ENCODE peak calls at places on chromosomes 3 and 15, in six cellular contexts. One of them, this sample, is unnamed.
A peak's percentile ranks its signal among the peaks of the same experiment; 100 is the strongest.

GRCh38 chr15:77497942-77498361 is 77.3 kb downstream of the HMG20A start:
- DNase-seq in K562: no peak
- DNase-seq in WTC11: no peak
- DNase-seq in HepG2: no peak
- DNase-seq in HCT116: no peak
- DNase-seq in GM12878: no peak
- DNase-seq in this sample: no peak

GRCh38 chr3:52345521-52346110 is 29.5 kb downstream of the DNAH1 start:
- DNase-seq in K562: no peak
- DNase-seq in WTC11: no peak
- DNase-seq in HepG2: no peak
- DNase-seq in HCT116: no peak
- DNase-seq in GM12878: no peak
- DNase-seq in this sample: no peak

GRCh38 chr15:55742498-55742926 is 440 bp downstream of the PRTG start:
- DNase-seq in K562: no peak
- DNase-seq in WTC11: no peak
- DNase-seq in HepG2: no peak
- DNase-seq in HCT116: no peak
- DNase-seq in GM12878: no peak
- DNase-seq in this sample: no peak

GRCh38 chr3:117719316-117719926 is 1009.8 kb downstream of the TUSC7 start:
- DNase-seq in K562: peak; percentile 3
- DNase-seq in WTC11: no peak
- DNase-seq in HepG2: peak; percentile 8
- DNase-seq in HCT116: peak; percentile 0
- DNase-seq in GM12878: no peak
- DNase-seq in this sample: no peak

GRCh38 chr3:194250104-194251002 is 100.8 kb downstream of the CPN2 start:
- DNase-seq in K562: no peak
- DNase-seq in WTC11: no peak
- DNase-seq in HepG2: no peak
- DNase-seq in HCT116: no peak
- DNase-seq in GM12878: no peak
- DNase-seq in this sample: peak; percentile 33

GRCh38 chr3:120741837-120742197 is 499 bp downstream of the RABL3 start:
- DNase-seq in K562: no peak
- DNase-seq in WTC11: no peak
- DNase-seq in HepG2: peak; percentile 9
- DNase-seq in HCT116: peak; percentile 18
- DNase-seq in GM12878: peak; percentile 26
- DNase-seq in this sample: no peak

GRCh38 chr15:38991126-38991525 is 426.5 kb upstream of the RASGRP1 start:
- DNase-seq in K562: peak; percentile 9
- DNase-seq in WTC11: no peak
- DNase-seq in HepG2: peak; percentile 13
- DNase-seq in HCT116: peak; percentile 8
- DNase-seq in GM12878: no peak
- DNase-seq in this sample: no peak

GRCh38 chr3:138232705-138233364 is 45.7 kb downstream of the ARMC8 start:
- DNase-seq in K562: no peak
- DNase-seq in WTC11: no peak
- DNase-seq in HepG2: no peak
- DNase-seq in HCT116: no peak
- DNase-seq in GM12878: no peak
- DNase-seq in this sample: no peak

GRCh38 chr3:64919934-64920333 is 232.1 kb upstream of the ADAMTS9 start:
- DNase-seq in K562: no peak
- DNase-seq in WTC11: no peak
- DNase-seq in HepG2: no peak
- DNase-seq in HCT116: no peak
- DNase-seq in GM12878: no peak
- DNase-seq in this sample: no peak

GRCh38 chr3:8445861-8446260 is 55.8 kb upstream of the LMCD1 start:
- DNase-seq in K562: no peak
- DNase-seq in WTC11: no peak
- DNase-seq in HepG2: no peak
- DNase-seq in HCT116: no peak
- DNase-seq in GM12878: no peak
- DNase-seq in this sample: no peak

GRCh38 chr3:20682573-20682972 is 496.6 kb upstream of the SGO1 start:
- DNase-seq in K562: no peak
- DNase-seq in WTC11: no peak
- DNase-seq in HepG2: no peak
- DNase-seq in HCT116: no peak
- DNase-seq in GM12878: no peak
- DNase-seq in this sample: no peak

GRCh38 chr3:102714567-102714966 is 279.8 kb downstream of the ZPLD1 start:
- DNase-seq in K562: no peak
- DNase-seq in WTC11: no peak
- DNase-seq in HepG2: no peak
- DNase-seq in HCT116: no peak
- DNase-seq in GM12878: no peak
- DNase-seq in this sample: no peak

GRCh38 chr3:146256851-146257486 is 6.1 kb upstream of the PLSCR4 start:
- DNase-seq in K562: no peak
- DNase-seq in WTC11: no peak
- DNase-seq in HepG2: no peak
- DNase-seq in HCT116: no peak
- DNase-seq in GM12878: no peak
- DNase-seq in this sample: no peak

GRCh38 chr3:64818196-64818595 is 130.4 kb upstream of the ADAMTS9 start:
- DNase-seq in K562: no peak
- DNase-seq in WTC11: no peak
- DNase-seq in HepG2: no peak
- DNase-seq in HCT116: no peak
- DNase-seq in GM12878: no peak
- DNase-seq in this sample: no peak

GRCh38 chr3:14123308-14124222 is 1.1 kb downstream of the CHCHD4 start:
- DNase-seq in K562: no peak
- DNase-seq in WTC11: no peak
- DNase-seq in HepG2: no peak
- DNase-seq in HCT116: no peak
- DNase-seq in GM12878: no peak
- DNase-seq in this sample: no peak
- TF ChIP-seq ATF3 in K562: no peak
- TF ChIP-seq ATF3 in WTC11: no peak
- TF ChIP-seq ATF3 in HepG2: no peak
- TF ChIP-seq ATF3 in HCT116: no peak
- TF ChIP-seq ATF3 in GM12878: no peak
- TF ChIP-seq ATF3 in this sample: no peak

DNA sequence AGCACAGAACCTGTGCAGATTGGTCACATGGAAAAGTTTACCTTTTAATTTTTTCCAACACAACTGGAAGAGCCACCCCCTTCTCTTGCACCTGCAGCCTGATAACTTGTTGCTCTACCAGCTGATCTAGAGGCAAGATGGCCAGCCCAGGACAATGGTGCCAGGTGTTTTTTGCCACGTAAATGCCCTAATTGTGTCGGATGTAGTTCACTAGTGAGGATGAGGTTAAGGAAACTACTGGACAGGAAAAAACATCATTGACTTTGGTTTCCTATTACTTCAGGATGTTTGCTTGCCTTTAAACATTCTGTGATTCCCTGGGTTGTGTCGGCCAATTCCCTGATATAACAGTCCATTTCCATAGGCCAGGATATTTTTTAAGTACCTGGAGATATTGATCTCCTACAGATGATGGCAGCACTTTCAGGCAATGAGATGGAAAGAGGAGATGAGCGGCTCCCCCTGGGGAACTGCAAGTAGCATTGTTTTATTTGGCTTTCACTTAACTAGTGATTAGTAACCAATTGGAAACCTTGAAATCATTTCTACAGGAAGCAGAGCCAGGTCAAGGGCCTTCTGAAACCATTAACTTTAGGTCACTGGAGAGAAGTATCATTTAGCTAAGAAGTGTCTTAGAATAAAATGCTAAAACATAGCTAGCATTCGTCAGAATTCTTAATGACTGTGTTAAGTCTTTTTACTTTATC is 72.5 kb downstream of the OSBPL10 start:
- DNase-seq in K562: no peak
- DNase-seq in WTC11: no peak
- DNase-seq in HepG2: peak; percentile 9
- DNase-seq in HCT116: peak; percentile 7
- DNase-seq in GM12878: no peak
- DNase-seq in this sample: no peak
- TF ChIP-seq ATF3 in K562: no peak
- TF ChIP-seq ATF3 in WTC11: no peak
- TF ChIP-seq ATF3 in HepG2: no peak
- TF ChIP-seq ATF3 in HCT116: no peak
- TF ChIP-seq ATF3 in GM12878: no peak
- TF ChIP-seq ATF3 in this sample: no peak

GRCh38 chr3:197125601-197126000 is 96.0 kb upstream of the MELTF start:
- DNase-seq in K562: no peak
- DNase-seq in WTC11: no peak
- DNase-seq in HepG2: no peak
- DNase-seq in HCT116: no peak
- DNase-seq in GM12878: no peak
- DNase-seq in this sample: no peak
- TF ChIP-seq ATF3 in K562: no peak
- TF ChIP-seq ATF3 in WTC11: no peak
- TF ChIP-seq ATF3 in HepG2: no peak
- TF ChIP-seq ATF3 in HCT116: no peak
- TF ChIP-seq ATF3 in GM12878: no peak
- TF ChIP-seq ATF3 in this sample: no peak

GRCh38 chr3:71681224-71681668 is 44.0 kb downstream of the EIF4E3 start:
- DNase-seq in K562: peak; percentile 32
- DNase-seq in WTC11: peak; percentile 66
- DNase-seq in HepG2: peak; percentile 39
- DNase-seq in HCT116: peak; percentile 8
- DNase-seq in GM12878: no peak
- DNase-seq in this sample: peak; percentile 72

GRCh38 chr3:71684752-71685151 is 40.5 kb downstream of the EIF4E3 start:
- DNase-seq in K562: no peak
- DNase-seq in WTC11: no peak
- DNase-seq in HepG2: no peak
- DNase-seq in HCT116: no peak
- DNase-seq in GM12878: no peak
- DNase-seq in this sample: no peak

GRCh38 chr3:71685686-71686085 is 39.5 kb downstream of the EIF4E3 start:
- DNase-seq in K562: no peak
- DNase-seq in WTC11: no peak
- DNase-seq in HepG2: no peak
- DNase-seq in HCT116: no peak
- DNase-seq in GM12878: no peak
- DNase-seq in this sample: no peak

GRCh38 chr3:71684046-71684730 is 41.0 kb downstream of the EIF4E3 start:
- DNase-seq in K562: no peak
- DNase-seq in WTC11: no peak
- DNase-seq in HepG2: no peak
- DNase-seq in HCT116: no peak
- DNase-seq in GM12878: no peak
- DNase-seq in this sample: no peak

DNA sequence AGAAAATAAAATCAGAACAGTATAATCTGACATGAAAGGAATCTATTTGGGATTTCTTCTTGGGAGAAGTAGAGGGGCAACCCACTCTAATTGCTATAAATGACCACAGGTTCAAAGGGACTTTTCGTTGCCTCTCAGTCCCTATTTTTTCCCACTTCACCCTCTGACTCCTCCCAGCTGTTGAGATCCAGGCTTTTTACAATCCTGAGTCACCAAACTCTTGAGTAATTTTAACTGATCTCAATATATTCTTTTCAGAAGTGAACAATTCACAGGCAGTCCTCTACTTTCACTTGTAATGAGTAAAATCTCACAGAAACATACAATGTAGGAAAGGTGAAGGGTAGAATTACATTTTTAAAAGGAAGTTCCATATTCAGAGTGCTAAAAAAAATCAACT is 44.6 kb downstream of the EIF4E3 start:
- DNase-seq in K562: no peak
- DNase-seq in WTC11: no peak
- DNase-seq in HepG2: no peak
- DNase-seq in HCT116: no peak
- DNase-seq in GM12878: no peak
- DNase-seq in this sample: no peak
- TF ChIP-seq ATF3 in K562: no peak
- TF ChIP-seq ATF3 in WTC11: no peak
- TF ChIP-seq ATF3 in HepG2: no peak
- TF ChIP-seq ATF3 in HCT116: no peak
- TF ChIP-seq ATF3 in GM12878: no peak
- TF ChIP-seq ATF3 in this sample: no peak

GRCh38 chr3:78737988-78738387 is 1029.8 kb downstream of the ROBO1 start:
- DNase-seq in K562: no peak
- DNase-seq in WTC11: no peak
- DNase-seq in HepG2: no peak
- DNase-seq in HCT116: no peak
- DNase-seq in GM12878: no peak
- DNase-seq in this sample: no peak
- TF ChIP-seq ATF3 in K562: no peak
- TF ChIP-seq ATF3 in WTC11: no peak
- TF ChIP-seq ATF3 in HepG2: no peak
- TF ChIP-seq ATF3 in HCT116: no peak
- TF ChIP-seq ATF3 in GM12878: no peak
- TF ChIP-seq ATF3 in this sample: no peak

GRCh38 chr3:49009391-49009790 is 2.2 kb downstream of the WDR6 start:
- DNase-seq in K562: no peak
- DNase-seq in WTC11: no peak
- DNase-seq in HepG2: no peak
- DNase-seq in HCT116: no peak
- DNase-seq in GM12878: no peak
- DNase-seq in this sample: no peak

GRCh38 chr3:49013738-49014660 is 4.4 kb downstream of the DALRD3 start:
- DNase-seq in K562: peak; percentile 47
- DNase-seq in WTC11: peak; percentile 85
- DNase-seq in HepG2: peak; percentile 59
- DNase-seq in HCT116: no peak
- DNase-seq in GM12878: no peak
- DNase-seq in this sample: peak; percentile 86

GRCh38 chr3:49013113-49013737 is 5.2 kb downstream of the DALRD3 start:
- DNase-seq in K562: no peak
- DNase-seq in WTC11: no peak
- DNase-seq in HepG2: no peak
- DNase-seq in HCT116: no peak
- DNase-seq in GM12878: no peak
- DNase-seq in this sample: no peak

GRCh38 chr3:49015072-49015471 is 3.3 kb downstream of the DALRD3 start:
- DNase-seq in K562: no peak
- DNase-seq in WTC11: no peak
- DNase-seq in HepG2: no peak
- DNase-seq in HCT116: no peak
- DNase-seq in GM12878: no peak
- DNase-seq in this sample: no peak

GRCh38 chr3:49012441-49013017 is 5.3 kb downstream of the WDR6 start:
- DNase-seq in K562: no peak
- DNase-seq in WTC11: no peak
- DNase-seq in HepG2: no peak
- DNase-seq in HCT116: no peak
- DNase-seq in GM12878: no peak
- DNase-seq in this sample: no peak
- TF ChIP-seq ATF3 in K562: no peak
- TF ChIP-seq ATF3 in WTC11: no peak
- TF ChIP-seq ATF3 in HepG2: no peak
- TF ChIP-seq ATF3 in HCT116: no peak
- TF ChIP-seq ATF3 in GM12878: no peak
- TF ChIP-seq ATF3 in this sample: no peak

GRCh38 chr3:49871536-49872157 is 1.9 kb upstream of the CAMKV start:
- DNase-seq in K562: no peak
- DNase-seq in WTC11: no peak
- DNase-seq in HepG2: no peak
- DNase-seq in HCT116: no peak
- DNase-seq in GM12878: no peak
- DNase-seq in this sample: no peak
- TF ChIP-seq ATF3 in K562: no peak
- TF ChIP-seq ATF3 in WTC11: no peak
- TF ChIP-seq ATF3 in HepG2: no peak
- TF ChIP-seq ATF3 in HCT116: no peak
- TF ChIP-seq ATF3 in GM12878: no peak
- TF ChIP-seq ATF3 in this sample: no peak